ENCODE peak calls at places on chromosomes 6 and 20, in seven cellular contexts. G is choroid plexus epithelial cell; V is HEK293T; X is transverse colon; F is HFFc6; U is left colon; A is activated naive CD4-positive, alpha-beta T cell treated with anti-CD3 and anti-CD28 coated beads, Interleukin-2, amount 10 ng/mL, durations not matched to agents 7 days and 5 days. H is an unnamed sample.

GRCh38 chr6:25302156-25302555 is 23.0 kb downstream of the CARMIL1 start:
- DNase-seq in G (no peak), V (no peak), X (no peak), F (no peak), U (no peak), A (no peak), H (no peak)

GRCh38 chr6:5749016-5749665 is 257.6 kb downstream of the NRN1 start:
- DNase-seq in G (no peak), V (no peak), X (no peak), F (no peak), U (no peak), A (no peak), H (no peak)

GRCh38 chr20:57483287-57484050 is 41.5 kb downstream of the CTCFL start:
- DNase-seq in G (no peak), V (no peak), X (no peak), F (no peak), U (no peak), A (no peak), H (no peak)

GRCh38 chr6:14380421-14380820 is 262.8 kb downstream of the CD83 start:
- DNase-seq in G (no peak), V (no peak), X (no peak), F (no peak), U (no peak), A (no peak), H (no peak)

GRCh38 chr6:77124604-77125003 is 338.7 kb downstream of the HTR1B start:
- DNase-seq in G (peak), V (no peak), X (no peak), F (peak), U (no peak), A (no peak), H (no peak)

GRCh38 chr6:2385584-2385983 is 140.2 kb upstream of the GMDS start:
- DNase-seq in G (no peak), V (no peak), X (no peak), F (no peak), U (no peak), A (no peak), H (no peak)

GRCh38 chr6:150876598-150876997 is 11.1 kb downstream of the MTHFD1L start:
- DNase-seq in G (peak), V (no peak), X (peak), F (no peak), U (peak), A (no peak), H (no peak)

GRCh38 chr20:7967199-7967844 is 27.1 kb upstream of the HAO1 start:
- DNase-seq in G (peak), V (no peak), X (no peak), F (peak), U (no peak), A (no peak), H (no peak)

GRCh38 chr20:45911486-45912343 is at the start of gene PLTP:
- DNase-seq in G (peak), V (no peak), X (peak), F (peak), U (peak), A (peak), H (peak)

GRCh38 chr6:98525860-98526259 is 308.5 kb upstream of the POU3F2 start:
- DNase-seq in G (no peak), V (no peak), X (no peak), F (no peak), U (no peak), A (no peak), H (no peak)

GRCh38 chr20:12414446-12415274 is 497.0 kb downstream of the BTBD3 start:
- DNase-seq in G (peak), V (no peak), X (no peak), F (no peak), U (no peak), A (no peak), H (no peak)

GRCh38 chr20:36800410-36800809 is 26.8 kb upstream of the DSN1 start:
- DNase-seq in G (no peak), V (no peak), X (no peak), F (no peak), U (no peak), A (no peak), H (no peak)

GRCh38 chr6:75539136-75539535 is 45.5 kb upstream of the FILIP1 start:
- DNase-seq in G (no peak), V (no peak), X (no peak), F (no peak), U (no peak), A (no peak), H (no peak)

GRCh38 chr6:170316071-170316470 is 9.5 kb downstream of the FAM120B start:
- DNase-seq in G (peak), V (no peak), X (no peak), F (no peak), U (no peak), A (no peak), H (no peak)

GRCh38 chr6:11947569-11947968 is 64.5 kb upstream of the HIVEP1 start:
- DNase-seq in G (no peak), V (no peak), X (no peak), F (no peak), U (no peak), A (no peak), H (no peak)

GRCh38 chr20:10673176-10673830 is 496 bp downstream of the JAG1 start:
- DNase-seq in G (peak), V (peak), X (peak), F (peak), U (peak), A (peak), H (peak)

GRCh38 chr6:30829016-30829415 is 55.3 kb upstream of the DDR1 start:
- DNase-seq in G (no peak), V (no peak), X (no peak), F (no peak), U (no peak), A (no peak), H (no peak)

GRCh38 chr20:10282930-10283556 is 64.4 kb downstream of the SNAP25 start:
- DNase-seq in G (peak), V (no peak), X (no peak), F (peak), U (no peak), A (no peak), H (no peak)

GRCh38 chr6:16758163-16758975 is 2.9 kb downstream of the ATXN1 start:
- DNase-seq in G (peak), V (no peak), X (no peak), F (no peak), U (peak), A (no peak), H (no peak)

GRCh38 chr20:58565461-58566175 is 50.4 kb upstream of the APCDD1L start:
- DNase-seq in G (no peak), V (no peak), X (no peak), F (no peak), U (no peak), A (no peak), H (no peak)

GRCh38 chr6:2819891-2820814 is 21.5 kb downstream of the SERPINB1 start:
- DNase-seq in G (no peak), V (no peak), X (no peak), F (no peak), U (no peak), A (no peak), H (no peak)

GRCh38 chr6:21587182-21587924 is 6.2 kb upstream of the SOX4 start:
- DNase-seq in G (peak), V (peak), X (peak), F (peak), U (peak), A (peak), H (peak)

GRCh38 chr6:43916924-43917877 is 147.2 kb downstream of the VEGFA start:
- DNase-seq in G (peak), V (no peak), X (peak), F (no peak), U (peak), A (no peak), H (no peak)

GRCh38 chr6:35718911-35719381 is 17.9 kb upstream of the ARMC12 start:
- DNase-seq in G (peak), V (peak), X (no peak), F (no peak), U (no peak), A (no peak), H (no peak)

GRCh38 chr6:138346302-138347195 is 31.2 kb upstream of the SMIM28 start:
- DNase-seq in G (peak), V (no peak), X (no peak), F (no peak), U (no peak), A (no peak), H (no peak)

GRCh38 chr6:39801456-39802251 is 9.5 kb downstream of the DAAM2 start:
- DNase-seq in G (no peak), V (no peak), X (no peak), F (no peak), U (no peak), A (no peak), H (no peak)

GRCh38 chr6:131372535-131372934 is 200.5 kb upstream of the ARG1 start:
- DNase-seq in G (peak), V (no peak), X (no peak), F (no peak), U (no peak), A (no peak), H (no peak)

GRCh38 chr6:70520575-70520974 is 46.2 kb upstream of the SDHAF4 start:
- DNase-seq in G (peak), V (peak), X (no peak), F (peak), U (no peak), A (no peak), H (peak)

GRCh38 chr6:141370438-141370837 is 762.3 kb upstream of the GJE1 start:
- DNase-seq in G (no peak), V (no peak), X (no peak), F (no peak), U (no peak), A (no peak), H (no peak)

GRCh38 chr6:55033021-55033546 is 141.2 kb upstream of the HCRTR2 start:
- DNase-seq in G (no peak), V (no peak), X (no peak), F (no peak), U (no peak), A (no peak), H (no peak)

GRCh38 chr6:73579389-73579788 is 58.6 kb upstream of the EEF1A1 start:
- DNase-seq in G (no peak), V (no peak), X (no peak), F (no peak), U (no peak), A (no peak), H (no peak)

GRCh38 chr6:148251286-148251685 is 91.4 kb upstream of the SASH1 start:
- DNase-seq in G (peak), V (peak), X (no peak), F (peak), U (no peak), A (no peak), H (no peak)

H was measured in activated CD8-positive, alpha-beta T cell treated with anti-CD3 and anti-CD28 coated beads, Interleukin-2, amount 10 ng/mL, durations not matched to agents 7 days and 5 days.